ENCODE peak calls at places on chromosomes 5 and 9, in nine cellular contexts. J is thoracic aorta; D is retinal pigment epithelial cell; U is effector memory CD4-positive, alpha-beta T cell; N is tibial artery; B is skeletal muscle cell; A is heart left ventricle; Z is PC-3; T is IMR-90. Y is an unnamed sample.

GRCh38 chr5:157518963-157519362 is 56.6 kb downstream of the ADAM19 start:
- DNase-seq in J (no peak), T (no peak), U (no peak), N (no peak), A (no peak), Z (no peak), D (no peak), B (no peak), Y (no peak)

GRCh38 chr5:131994533-131995226 is 16.8 kb downstream of the ACSL6 start:
- DNase-seq in B (no peak), Z (no peak), N (no peak), J (no peak), T (no peak), D (no peak), U (no peak), A (no peak), Y (no peak)

GRCh38 chr9:12818431-12819000 is 43.7 kb downstream of the LURAP1L start:
- DNase-seq in U (no peak), B (no peak), D (no peak), T (peak), A (no peak), Z (peak), J (no peak), N (no peak), Y (peak)

GRCh38 chr5:177094224-177095087 is 7.7 kb downstream of the FGFR4 start:
- DNase-seq in Z (no peak), T (peak), N (no peak), B (peak), U (no peak), D (no peak), A (peak), J (no peak), Y (no peak)

GRCh38 chr5:127425037-127425436 is 92.4 kb upstream of the PRRC1 start:
- DNase-seq in B (no peak), T (no peak), D (peak), U (no peak), N (no peak), A (no peak), Z (no peak), J (no peak), Y (no peak)

GRCh38 chr9:131423171-131423581 is 29.3 kb downstream of the PRRC2B start:
- DNase-seq in J (no peak), A (peak), B (peak), D (peak), N (no peak), Z (peak), U (no peak), T (peak), Y (peak)

GRCh38 chr9:2727966-2728613 is 10.8 kb downstream of the KCNV2 start:
- DNase-seq in T (peak), B (peak), J (no peak), D (no peak), Z (peak), N (no peak), U (no peak), A (peak), Y (peak)

GRCh38 chr5:10457682-10458574 is 16.2 kb downstream of the ROPN1L start:
- DNase-seq in B (no peak), T (no peak), Z (peak), U (no peak), J (no peak), D (no peak), A (no peak), N (no peak), Y (no peak)

GRCh38 chr5:158543539-158544387 is 556.0 kb downstream of the EBF1 start:
- DNase-seq in A (no peak), N (no peak), D (no peak), U (no peak), J (no peak), Z (no peak), B (peak), T (peak), Y (peak)

GRCh38 chr9:124122813-124123462 is 111.4 kb downstream of the LHX2 start:
- DNase-seq in Z (peak), N (no peak), J (no peak), U (no peak), B (no peak), D (no peak), T (peak), A (no peak), Y (no peak)

GRCh38 chr5:45697211-45697610 is 1.0 kb upstream of the HCN1 start:
- DNase-seq in J (no peak), U (no peak), N (no peak), B (no peak), D (no peak), A (no peak), Z (no peak), T (no peak), Y (no peak)

GRCh38 chr9:130240410-130241197 is 25.0 kb upstream of the HMCN2 start:
- DNase-seq in A (peak), N (no peak), U (no peak), T (peak), Z (peak), D (no peak), B (no peak), J (no peak), Y (no peak)

DNA sequence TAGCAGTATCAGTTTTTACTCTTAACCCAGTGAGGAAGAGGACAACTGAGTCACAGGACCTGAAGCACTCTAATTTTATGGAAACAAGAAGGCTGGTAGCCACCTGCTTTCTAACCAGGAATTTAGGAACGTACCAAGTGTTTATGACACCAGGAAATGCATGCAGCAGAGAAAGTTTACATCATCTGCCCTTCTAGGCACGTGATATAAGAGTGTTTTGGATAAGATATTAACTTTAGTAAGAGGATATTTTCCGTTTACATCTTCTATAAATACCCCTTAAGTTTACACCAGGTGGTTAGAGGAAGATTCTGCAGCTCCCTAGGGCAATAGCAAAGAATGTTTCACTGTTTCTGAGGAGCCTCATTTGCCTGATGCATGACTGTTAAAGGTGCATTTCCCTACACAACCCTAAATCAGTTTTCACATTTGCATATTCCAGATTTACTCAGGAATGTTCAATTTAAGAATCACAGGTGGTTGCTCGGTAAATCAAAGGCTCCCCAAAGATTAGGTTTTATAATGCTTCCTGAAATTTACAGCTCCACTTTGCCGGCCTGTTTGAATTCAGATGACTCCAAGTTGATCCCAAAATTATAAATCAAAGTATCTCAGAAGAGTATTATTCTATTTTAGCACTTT is 1.8 kb downstream of the TSC1 start:
- DNase-seq in J (no peak), T (peak), N (no peak), Z (no peak), A (no peak), D (no peak), B (no peak), U (no peak), Y (no peak)
- H3K4me3 ChIP-seq in J (no peak), T (peak), N (peak), Z (peak), A (peak), D (peak), B (no peak), U (no peak), Y (peak)

GRCh38 chr5:178194026-178194425 is 6.9 kb upstream of the GMCL2 start:
- DNase-seq in Z (no peak), T (no peak), N (peak), D (no peak), A (no peak), J (no peak), U (no peak), B (no peak), Y (no peak)
- H3K4me3 ChIP-seq in Z (no peak), T (no peak), N (no peak), D (no peak), A (no peak), J (no peak), U (no peak), B (no peak), Y (no peak)

GRCh38 chr9:35758475-35759050 is 4.5 kb upstream of the MSMP start:
- DNase-seq in J (no peak), A (no peak), U (no peak), Z (no peak), D (no peak), T (no peak), N (no peak), B (peak), Y (no peak)
- H3K4me3 ChIP-seq in J (peak), A (no peak), U (no peak), Z (no peak), D (no peak), T (no peak), N (no peak), B (no peak), Y (peak)

GRCh38 chr5:75340714-75341478 is 3.9 kb downstream of the HMGCR start:
- DNase-seq in U (no peak), J (no peak), B (no peak), T (no peak), N (no peak), A (no peak), D (no peak), Z (peak), Y (no peak)

GRCh38 chr5:75338408-75338807 is 1.4 kb downstream of the HMGCR start:
- DNase-seq in J (no peak), U (no peak), A (no peak), T (no peak), D (no peak), B (no peak), N (no peak), Z (no peak), Y (no peak)

GRCh38 chr5:75342836-75343235 is 5.8 kb downstream of the HMGCR start:
- DNase-seq in N (no peak), A (no peak), B (no peak), J (no peak), Z (peak), T (peak), D (no peak), U (no peak), Y (no peak)

GRCh38 chr5:75337366-75338021 is 474 bp downstream of the HMGCR start:
- DNase-seq in B (no peak), U (no peak), D (no peak), T (no peak), J (no peak), A (no peak), Z (no peak), N (peak), Y (no peak)

GRCh38 chr5:75341934-75342333 is 4.9 kb downstream of the HMGCR start:
- DNase-seq in Z (no peak), N (no peak), B (no peak), U (no peak), T (no peak), J (no peak), D (no peak), A (no peak), Y (no peak)
- H3K4me3 ChIP-seq in Z (no peak), N (no peak), B (no peak), U (no peak), T (no peak), J (no peak), D (no peak), A (no peak), Y (no peak)

GRCh38 chr9:72874344-72874743 is 78.5 kb downstream of the ALDH1A1 start:
- DNase-seq in Z (no peak), T (no peak), D (no peak), B (no peak), A (no peak), J (no peak), U (no peak), N (no peak), Y (no peak)

GRCh38 chr9:72875221-72875620 is 77.6 kb downstream of the ALDH1A1 start:
- DNase-seq in J (no peak), Z (no peak), T (no peak), U (no peak), A (no peak), B (no peak), N (no peak), D (no peak), Y (no peak)

GRCh38 chr9:72872718-72873117 is 80.1 kb downstream of the ALDH1A1 start:
- DNase-seq in Z (no peak), T (no peak), U (no peak), A (no peak), B (no peak), J (no peak), N (no peak), D (no peak), Y (no peak)

GRCh38 chr9:72873456-72873855 is 79.4 kb downstream of the ALDH1A1 start:
- DNase-seq in D (no peak), N (no peak), Z (no peak), T (no peak), A (no peak), J (no peak), B (no peak), U (no peak), Y (no peak)

GRCh38 chr9:72871685-72872084 is 81.2 kb downstream of the ALDH1A1 start:
- DNase-seq in D (no peak), T (peak), J (no peak), Z (peak), N (no peak), B (no peak), A (no peak), U (no peak), Y (no peak)
- H3K4me3 ChIP-seq in D (no peak), T (no peak), J (no peak), Z (no peak), N (no peak), B (no peak), A (no peak), U (no peak), Y (no peak)